ENCODE peak calls at places on chromosomes 11 and 22, in four cellular contexts. One of them, this sample, is unnamed.

GRCh38 chr11:57310630-57311086 is 14.1 kb downstream of the TNKS1BP1 start:
- DNase-seq in trophoblast cell: no peak
- DNase-seq in neuronal stem cell: no peak
- DNase-seq in H9: no peak
- DNase-seq in this sample: no peak

GRCh38 chr22:42333544-42333943 is 63.1 kb upstream of the TCF20 start:
- DNase-seq in trophoblast cell: no peak
- DNase-seq in neuronal stem cell: no peak
- DNase-seq in H9: no peak
- DNase-seq in this sample: no peak

GRCh38 chr11:42410251-42410956 is 901.4 kb upstream of the API5 start:
- DNase-seq in trophoblast cell: no peak
- DNase-seq in neuronal stem cell: no peak
- DNase-seq in H9: no peak
- DNase-seq in this sample: peak

GRCh38 chr11:114738954-114739353 is 60.6 kb downstream of the NXPE2 start:
- DNase-seq in trophoblast cell: peak
- DNase-seq in neuronal stem cell: peak
- DNase-seq in H9: peak
- DNase-seq in this sample: peak

GRCh38 chr11:96333076-96333744 is 9.8 kb downstream of the MAML2 start:
- DNase-seq in trophoblast cell: no peak
- DNase-seq in neuronal stem cell: no peak
- DNase-seq in H9: no peak
- DNase-seq in this sample: no peak

GRCh38 chr11:119361056-119361787 is 14.7 kb upstream of the MFRP start:
- DNase-seq in trophoblast cell: peak
- DNase-seq in neuronal stem cell: peak
- DNase-seq in H9: peak
- DNase-seq in this sample: peak

GRCh38 chr22:17808688-17809403 is 34.6 kb upstream of the BID start:
- DNase-seq in trophoblast cell: peak
- DNase-seq in neuronal stem cell: no peak
- DNase-seq in H9: peak
- DNase-seq in this sample: no peak

GRCh38 chr11:115122274-115122673 is 381.9 kb downstream of the CADM1 start:
- DNase-seq in trophoblast cell: no peak
- DNase-seq in neuronal stem cell: no peak
- DNase-seq in H9: no peak
- DNase-seq in this sample: no peak

GRCh38 chr11:113184498-113184897 is 129.9 kb upstream of the TTC12 start:
- DNase-seq in trophoblast cell: peak
- DNase-seq in neuronal stem cell: no peak
- DNase-seq in H9: no peak
- DNase-seq in this sample: peak

GRCh38 chr11:127059286-127060200 is 59.0 kb upstream of the KIRREL3 start:
- DNase-seq in trophoblast cell: no peak
- DNase-seq in neuronal stem cell: no peak
- DNase-seq in H9: no peak
- DNase-seq in this sample: no peak

GRCh38 chr11:34787899-34788298 is 128.3 kb downstream of the APIP start:
- DNase-seq in trophoblast cell: no peak
- DNase-seq in neuronal stem cell: no peak
- DNase-seq in H9: no peak
- DNase-seq in this sample: no peak

GRCh38 chr11:59151761-59152160 is 9.1 kb downstream of the FAM111A start:
- DNase-seq in trophoblast cell: no peak
- DNase-seq in neuronal stem cell: no peak
- DNase-seq in H9: no peak
- DNase-seq in this sample: no peak

GRCh38 chr11:43517518-43517917 is 158.8 kb downstream of the TTC17 start:
- DNase-seq in trophoblast cell: no peak
- DNase-seq in neuronal stem cell: no peak
- DNase-seq in H9: no peak
- DNase-seq in this sample: no peak

GRCh38 chr11:58618215-58618614 is 4.2 kb upstream of the CNTF start:
- DNase-seq in trophoblast cell: no peak
- DNase-seq in neuronal stem cell: no peak
- DNase-seq in H9: no peak
- DNase-seq in this sample: peak

GRCh38 chr11:66068923-66069714 is 953 bp upstream of the PACS1 start:
- DNase-seq in trophoblast cell: no peak
- DNase-seq in neuronal stem cell: no peak
- DNase-seq in H9: no peak
- DNase-seq in this sample: peak

GRCh38 chr11:32870676-32871075 is 21.9 kb upstream of the QSER1 start:
- DNase-seq in trophoblast cell: no peak
- DNase-seq in neuronal stem cell: no peak
- DNase-seq in H9: peak
- DNase-seq in this sample: peak

GRCh38 chr22:24153353-24153752 is 27.9 kb upstream of the SUSD2 start:
- DNase-seq in trophoblast cell: no peak
- DNase-seq in neuronal stem cell: no peak
- DNase-seq in H9: no peak
- DNase-seq in this sample: no peak

GRCh38 chr11:115629456-115630015 is 125.3 kb upstream of the CADM1 start:
- DNase-seq in trophoblast cell: no peak
- DNase-seq in neuronal stem cell: no peak
- DNase-seq in H9: no peak
- DNase-seq in this sample: no peak

GRCh38 chr22:37228106-37229011 is 15.7 kb downstream of the RAC2 start:
- DNase-seq in trophoblast cell: no peak
- DNase-seq in neuronal stem cell: no peak
- DNase-seq in H9: no peak
- DNase-seq in this sample: no peak

GRCh38 chr11:12989428-12990242 is 19.5 kb upstream of the RASSF10 start:
- DNase-seq in trophoblast cell: no peak
- DNase-seq in neuronal stem cell: no peak
- DNase-seq in H9: no peak
- DNase-seq in this sample: peak

GRCh38 chr11:94650756-94651155 is 83.6 kb downstream of the PIWIL4 start:
- DNase-seq in trophoblast cell: no peak
- DNase-seq in neuronal stem cell: no peak
- DNase-seq in H9: no peak
- DNase-seq in this sample: peak

GRCh38 chr11:115290479-115291390 is 213.5 kb downstream of the CADM1 start:
- DNase-seq in trophoblast cell: no peak
- DNase-seq in neuronal stem cell: no peak
- DNase-seq in H9: no peak
- DNase-seq in this sample: no peak

GRCh38 chr11:65307298-65308229 is 7.1 kb upstream of the CDC42EP2 start:
- DNase-seq in trophoblast cell: no peak
- DNase-seq in neuronal stem cell: no peak
- DNase-seq in H9: no peak
- DNase-seq in this sample: no peak

GRCh38 chr11:78532991-78533861 is 41.4 kb downstream of the NARS2 start:
- DNase-seq in trophoblast cell: no peak
- DNase-seq in neuronal stem cell: no peak
- DNase-seq in H9: no peak
- DNase-seq in this sample: no peak

GRCh38 chr11:42657169-42657568 is 654.6 kb upstream of the API5 start:
- DNase-seq in trophoblast cell: no peak
- DNase-seq in neuronal stem cell: no peak
- DNase-seq in H9: no peak
- DNase-seq in this sample: no peak

GRCh38 chr22:23376256-23376655 is 195.9 kb downstream of the BCR start:
- DNase-seq in trophoblast cell: no peak
- DNase-seq in neuronal stem cell: no peak
- DNase-seq in H9: peak
- DNase-seq in this sample: peak

GRCh38 chr11:9280655-9281301 is 15.6 kb upstream of the DENND5A start:
- DNase-seq in trophoblast cell: no peak
- DNase-seq in neuronal stem cell: no peak
- DNase-seq in H9: no peak
- DNase-seq in this sample: no peak

GRCh38 chr22:20571531-20572007 is 64.2 kb downstream of the MED15 start:
- DNase-seq in trophoblast cell: no peak
- DNase-seq in neuronal stem cell: peak
- DNase-seq in H9: peak
- DNase-seq in this sample: peak

GRCh38 chr11:67306769-67307544 is 3.6 kb downstream of the SSH3 start:
- DNase-seq in trophoblast cell: no peak
- DNase-seq in neuronal stem cell: no peak
- DNase-seq in H9: no peak
- DNase-seq in this sample: no peak

GRCh38 chr22:28813772-28814518 is 13.6 kb upstream of the XBP1 start:
- DNase-seq in trophoblast cell: no peak
- DNase-seq in neuronal stem cell: no peak
- DNase-seq in H9: no peak
- DNase-seq in this sample: no peak

GRCh38 chr11:134043821-134044420 is 25.0 kb upstream of the JAM3 start:
- DNase-seq in trophoblast cell: no peak
- DNase-seq in neuronal stem cell: no peak
- DNase-seq in H9: no peak
- DNase-seq in this sample: no peak

GRCh38 chr22:49084203-49084602 is 743.5 kb downstream of the BRD1 start:
- DNase-seq in trophoblast cell: no peak
- DNase-seq in neuronal stem cell: no peak
- DNase-seq in H9: peak
- DNase-seq in this sample: peak

GRCh38 chr11:19326499-19326898 is 85.8 kb upstream of the E2F8 start:
- DNase-seq in trophoblast cell: no peak
- DNase-seq in neuronal stem cell: no peak
- DNase-seq in H9: no peak
- DNase-seq in this sample: no peak

GRCh38 chr11:107691003-107691402 is 20.9 kb downstream of the SLN start:
- DNase-seq in trophoblast cell: no peak
- DNase-seq in neuronal stem cell: no peak
- DNase-seq in H9: no peak
- DNase-seq in this sample: no peak

GRCh38 chr11:14904745-14905103 is 12.7 kb upstream of the CYP2R1 start:
- DNase-seq in trophoblast cell: peak
- DNase-seq in neuronal stem cell: no peak
- DNase-seq in H9: peak
- DNase-seq in this sample: peak

GRCh38 chr22:40020956-40021355 is 26.2 kb downstream of the FAM83F start:
- DNase-seq in trophoblast cell: no peak
- DNase-seq in neuronal stem cell: no peak
- DNase-seq in H9: no peak
- DNase-seq in this sample: no peak

GRCh38 chr11:12831471-12832202 is 157.4 kb downstream of the TEAD1 start:
- DNase-seq in trophoblast cell: peak
- DNase-seq in neuronal stem cell: no peak
- DNase-seq in H9: no peak
- DNase-seq in this sample: no peak

GRCh38 chr11:60821827-60822599 is 19.9 kb upstream of the CCDC86 start:
- DNase-seq in trophoblast cell: no peak
- DNase-seq in neuronal stem cell: no peak
- DNase-seq in H9: no peak
- DNase-seq in this sample: no peak

GRCh38 chr11:60816590-60817157 is 25.2 kb upstream of the CCDC86 start:
- DNase-seq in trophoblast cell: no peak
- DNase-seq in neuronal stem cell: no peak
- DNase-seq in H9: no peak
- DNase-seq in this sample: no peak

GRCh38 chr11:60813324-60813723 is 28.2 kb downstream of the MS4A10 start:
- DNase-seq in trophoblast cell: no peak
- DNase-seq in neuronal stem cell: no peak
- DNase-seq in H9: no peak
- DNase-seq in this sample: no peak

GRCh38 chr11:60818057-60818456 is 23.9 kb upstream of the CCDC86 start:
- DNase-seq in trophoblast cell: no peak
- DNase-seq in neuronal stem cell: no peak
- DNase-seq in H9: no peak
- DNase-seq in this sample: peak
- H2BK120ac ChIP-seq in trophoblast cell: no peak
- H2BK120ac ChIP-seq in neuronal stem cell: no peak
- H2BK120ac ChIP-seq in H9: no peak
- H2BK120ac ChIP-seq in this sample: no peak

GRCh38 chr22:47168900-47169800 is 406.7 kb downstream of the TBC1D22A start:
- DNase-seq in trophoblast cell: no peak
- DNase-seq in neuronal stem cell: no peak
- DNase-seq in H9: peak
- DNase-seq in this sample: peak
- H2BK120ac ChIP-seq in trophoblast cell: no peak
- H2BK120ac ChIP-seq in neuronal stem cell: no peak
- H2BK120ac ChIP-seq in H9: no peak
- H2BK120ac ChIP-seq in this sample: no peak

GRCh38 chr11:125402436-125402835 is 93.6 kb downstream of the FEZ1 start:
- DNase-seq in trophoblast cell: no peak
- DNase-seq in neuronal stem cell: no peak
- DNase-seq in H9: no peak
- DNase-seq in this sample: no peak

GRCh38 chr11:125407046-125407445 is 89.0 kb downstream of the FEZ1 start:
- DNase-seq in trophoblast cell: no peak
- DNase-seq in neuronal stem cell: no peak
- DNase-seq in H9: no peak
- DNase-seq in this sample: no peak

GRCh38 chr11:125401746-125402145 is 94.3 kb downstream of the FEZ1 start:
- DNase-seq in trophoblast cell: no peak
- DNase-seq in neuronal stem cell: peak
- DNase-seq in H9: peak
- DNase-seq in this sample: peak

GRCh38 chr11:125404136-125404810 is 91.8 kb downstream of the FEZ1 start:
- DNase-seq in trophoblast cell: no peak
- DNase-seq in neuronal stem cell: peak
- DNase-seq in H9: peak
- DNase-seq in this sample: peak

GRCh38 chr11:125404811-125405481 is 91.1 kb downstream of the FEZ1 start:
- DNase-seq in trophoblast cell: peak
- DNase-seq in neuronal stem cell: peak
- DNase-seq in H9: peak
- DNase-seq in this sample: peak
- H2BK120ac ChIP-seq in trophoblast cell: peak
- H2BK120ac ChIP-seq in neuronal stem cell: no peak
- H2BK120ac ChIP-seq in H9: no peak
- H2BK120ac ChIP-seq in this sample: no peak

DNA sequence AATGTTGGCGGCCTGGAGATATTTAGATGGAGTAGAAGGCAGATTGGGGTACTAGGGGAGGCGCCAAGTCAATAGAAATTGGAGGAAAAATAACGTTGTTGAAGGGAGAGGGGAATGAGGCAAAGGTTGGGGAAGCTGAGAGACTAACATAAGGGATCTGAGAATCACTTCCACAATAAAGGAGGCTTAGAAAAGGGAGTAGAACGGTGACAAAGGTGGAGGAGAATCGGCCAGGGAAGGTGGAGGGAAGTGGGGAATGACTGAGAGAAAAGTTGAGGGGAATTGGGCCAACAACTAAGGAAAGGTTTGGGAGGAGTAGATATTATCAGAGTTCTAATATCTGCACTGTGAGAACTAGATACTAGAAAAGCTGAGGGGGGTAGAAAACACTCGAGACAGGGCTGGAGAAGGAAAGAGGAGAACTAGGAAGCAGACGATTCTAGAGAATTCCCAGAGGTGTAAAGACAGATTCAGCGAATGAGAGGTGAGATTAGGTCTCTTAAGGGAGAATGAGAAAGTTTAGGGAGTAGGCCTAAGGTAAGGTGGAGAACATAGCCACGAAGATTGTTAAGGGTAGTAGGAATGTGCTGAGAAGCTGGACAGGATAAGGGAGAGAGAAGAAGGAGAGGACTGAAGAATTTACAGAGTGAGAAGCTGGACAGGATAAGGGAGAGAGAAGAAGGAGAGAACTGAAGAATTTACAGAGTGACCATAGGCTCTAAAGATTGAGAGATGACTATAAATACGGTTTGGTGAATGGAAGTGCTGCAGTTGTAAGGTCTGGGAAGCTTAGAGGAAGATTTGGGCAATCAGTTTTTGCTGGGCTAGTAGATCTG is 759 bp downstream of the PPME1 start:
- DNase-seq in trophoblast cell: no peak
- DNase-seq in neuronal stem cell: no peak
- DNase-seq in H9: no peak
- DNase-seq in this sample: peak
- H2BK120ac ChIP-seq in trophoblast cell: no peak
- H2BK120ac ChIP-seq in neuronal stem cell: no peak
- H2BK120ac ChIP-seq in H9: no peak
- H2BK120ac ChIP-seq in this sample: no peak